ENCODE peak calls at places on chromosomes 6 and 20, in nine cellular contexts. I, B, P, J, Y, N, U, Z and E are unnamed samples.

GRCh38 chr20:47674145-47674544 is 111.1 kb downstream of the SULF2 start:
- DNase-seq in I (no peak), B (no peak), P (no peak), J (no peak), Y (no peak), N (no peak), U (no peak), Z (no peak), E (no peak)

GRCh38 chr20:49969946-49970345 is 12.8 kb upstream of the SNAI1 start:
- DNase-seq in I (no peak), B (no peak), P (no peak), J (no peak), Y (no peak), N (no peak), U (no peak), Z (no peak), E (no peak)

GRCh38 chr20:32474967-32475819 is 109.9 kb downstream of the NOL4L start:
- DNase-seq in I (peak), B (peak), P (no peak), J (peak), Y (peak), N (peak), U (peak), Z (peak), E (peak)

GRCh38 chr6:158850807-158851115 is 31.6 kb upstream of the EZR start:
- DNase-seq in I (no peak), B (peak), P (no peak), J (no peak), Y (no peak), N (no peak), U (peak), Z (no peak), E (no peak)

GRCh38 chr6:156948807-156949206 is 171.6 kb downstream of the ARID1B start:
- DNase-seq in I (no peak), B (peak), P (no peak), J (no peak), Y (peak), N (no peak), U (peak), Z (no peak), E (no peak)

GRCh38 chr6:87482382-87482781 is 9.6 kb downstream of the SLC35A1 start:
- DNase-seq in I (no peak), B (no peak), P (no peak), J (no peak), Y (no peak), N (no peak), U (no peak), Z (no peak), E (no peak)

GRCh38 chr20:10828221-10828620 is 154.4 kb upstream of the JAG1 start:
- DNase-seq in I (no peak), B (no peak), P (no peak), J (no peak), Y (no peak), N (no peak), U (no peak), Z (no peak), E (no peak)

GRCh38 chr6:128098000-128098581 is 197.2 kb upstream of the THEMIS start:
- DNase-seq in I (no peak), B (no peak), P (no peak), J (no peak), Y (peak), N (no peak), U (peak), Z (no peak), E (no peak)

GRCh38 chr6:101069191-101069795 is 188.2 kb upstream of the ASCC3 start:
- DNase-seq in I (no peak), B (no peak), P (no peak), J (no peak), Y (no peak), N (no peak), U (peak), Z (no peak), E (no peak)

GRCh38 chr6:119384444-119384843 is 34.9 kb upstream of the MAN1A1 start:
- DNase-seq in I (no peak), B (no peak), P (no peak), J (no peak), Y (peak), N (no peak), U (peak), Z (no peak), E (no peak)

GRCh38 chr6:160336200-160336599 is 12.0 kb upstream of the SLC22A3 start:
- DNase-seq in I (no peak), B (no peak), P (no peak), J (no peak), Y (no peak), N (no peak), U (no peak), Z (no peak), E (no peak)

GRCh38 chr6:144087789-144088426 is 7.5 kb downstream of the SF3B5 start:
- DNase-seq in I (no peak), B (no peak), P (no peak), J (no peak), Y (no peak), N (no peak), U (no peak), Z (no peak), E (no peak)

GRCh38 chr20:47204008-47204745 is 152.3 kb downstream of the ZMYND8 start:
- DNase-seq in I (no peak), B (peak), P (no peak), J (no peak), Y (peak), N (no peak), U (peak), Z (no peak), E (no peak)

GRCh38 chr20:18588554-18589043 is 745 bp downstream of the DTD1 start:
- DNase-seq in I (peak), B (no peak), P (peak), J (peak), Y (no peak), N (no peak), U (no peak), Z (no peak), E (peak)

GRCh38 chr6:26607434-26608230 is 10.9 kb downstream of the ABT1 start:
- DNase-seq in I (peak), B (peak), P (peak), J (no peak), Y (peak), N (peak), U (peak), Z (peak), E (peak)

GRCh38 chr6:161023316-161023715 is 31.7 kb downstream of the MAP3K4 start:
- DNase-seq in I (no peak), B (peak), P (no peak), J (no peak), Y (no peak), N (no peak), U (no peak), Z (no peak), E (no peak)

GRCh38 chr20:25049261-25050060 is 8.5 kb downstream of the ACSS1 start:
- DNase-seq in I (no peak), B (no peak), P (no peak), J (no peak), Y (no peak), N (no peak), U (no peak), Z (peak), E (no peak)

GRCh38 chr20:31760457-31761240 is 21.6 kb downstream of the TPX2 start:
- DNase-seq in I (no peak), B (peak), P (no peak), J (no peak), Y (peak), N (no peak), U (peak), Z (no peak), E (no peak)

GRCh38 chr6:99478483-99478882 is 36.7 kb downstream of the USP45 start:
- DNase-seq in I (no peak), B (no peak), P (no peak), J (no peak), Y (no peak), N (no peak), U (no peak), Z (no peak), E (no peak)

GRCh38 chr6:106883808-106884262 is 90.7 kb downstream of the CD24 start:
- DNase-seq in I (no peak), B (no peak), P (peak), J (no peak), Y (no peak), N (no peak), U (no peak), Z (no peak), E (peak)

GRCh38 chr6:89525786-89526562 is 93.0 kb downstream of the ANKRD6 start:
- DNase-seq in I (no peak), B (no peak), P (no peak), J (no peak), Y (no peak), N (no peak), U (no peak), Z (no peak), E (no peak)

GRCh38 chr6:158765509-158766068 is 53.6 kb downstream of the EZR start:
- DNase-seq in I (no peak), B (no peak), P (no peak), J (no peak), Y (no peak), N (no peak), U (no peak), Z (no peak), E (no peak)

GRCh38 chr6:53603381-53604121 is 58.6 kb upstream of the GCLC start:
- DNase-seq in I (no peak), B (peak), P (no peak), J (no peak), Y (peak), N (peak), U (peak), Z (no peak), E (no peak)

GRCh38 chr6:30357678-30358339 is 12.9 kb downstream of the RPP21 start:
- DNase-seq in I (peak), B (peak), P (peak), J (peak), Y (peak), N (peak), U (peak), Z (peak), E (peak)

GRCh38 chr20:49906101-49906604 is 9.2 kb downstream of the SPATA2 start:
- DNase-seq in I (no peak), B (no peak), P (no peak), J (no peak), Y (no peak), N (no peak), U (no peak), Z (no peak), E (no peak)

GRCh38 chr20:40945189-40945588 is 83.4 kb upstream of the TOP1 start:
- DNase-seq in I (no peak), B (no peak), P (no peak), J (no peak), Y (no peak), N (no peak), U (no peak), Z (no peak), E (no peak)

GRCh38 chr6:26224940-26225847 is 138.0 kb downstream of the HFE start:
- DNase-seq in I (no peak), B (peak), P (no peak), J (peak), Y (peak), N (no peak), U (peak), Z (no peak), E (no peak)

GRCh38 chr6:134675110-134676038 is 274.5 kb downstream of the ALDH8A1 start:
- DNase-seq in I (no peak), B (no peak), P (no peak), J (no peak), Y (no peak), N (no peak), U (no peak), Z (no peak), E (no peak)

GRCh38 chr6:106963544-106963943 is 11.0 kb downstream of the CD24 start:
- DNase-seq in I (no peak), B (no peak), P (no peak), J (no peak), Y (no peak), N (no peak), U (no peak), Z (no peak), E (no peak)

GRCh38 chr20:57884956-57885355 is 175.1 kb upstream of the PMEPA1 start:
- DNase-seq in I (no peak), B (no peak), P (no peak), J (no peak), Y (no peak), N (no peak), U (no peak), Z (no peak), E (no peak)

GRCh38 chr6:34679552-34680255 is 16.9 kb downstream of the ILRUN start:
- DNase-seq in I (no peak), B (peak), P (peak), J (no peak), Y (no peak), N (no peak), U (peak), Z (no peak), E (no peak)